ENCODE peak calls at places on chromosome 1, in four cellular contexts. One of them, this sample, is unnamed.

GRCh38 chr1:115768549-115768948 is at the start of gene CASQ2:
- DNase-seq in GM12878: no peak
- DNase-seq in K562: no peak
- DNase-seq in SK-N-SH: no peak
- DNase-seq in this sample: no peak

GRCh38 chr1:108692724-108693655 is 880 bp downstream of the PRPF38B start:
- DNase-seq in GM12878: peak; percentile 31
- DNase-seq in K562: peak; percentile 81
- DNase-seq in SK-N-SH: peak; percentile 61
- DNase-seq in this sample: no peak

GRCh38 chr1:159817276-159818041 is 9.2 kb upstream of the SLAMF8 start:
- DNase-seq in GM12878: no peak
- DNase-seq in K562: peak; percentile 57
- DNase-seq in SK-N-SH: no peak
- DNase-seq in this sample: no peak

GRCh38 chr1:41810446-41810845 is 108.3 kb downstream of the HIVEP3 start:
- DNase-seq in GM12878: no peak
- DNase-seq in K562: peak; percentile 47
- DNase-seq in SK-N-SH: no peak
- DNase-seq in this sample: peak; percentile 57

GRCh38 chr1:72435025-72435424 is 152.7 kb upstream of the NEGR1 start:
- DNase-seq in GM12878: no peak
- DNase-seq in K562: no peak
- DNase-seq in SK-N-SH: no peak
- DNase-seq in this sample: no peak

GRCh38 chr1:165632152-165632469 is 1.1 kb downstream of the MGST3 start:
- DNase-seq in GM12878: no peak
- DNase-seq in K562: no peak
- DNase-seq in SK-N-SH: no peak
- DNase-seq in this sample: peak; percentile 21

GRCh38 chr1:117359560-117360289 is 7.5 kb upstream of the MAN1A2 start:
- DNase-seq in GM12878: no peak
- DNase-seq in K562: no peak
- DNase-seq in SK-N-SH: peak; percentile 48
- DNase-seq in this sample: no peak

GRCh38 chr1:58390051-58390450 is 156.5 kb downstream of the OMA1 start:
- DNase-seq in GM12878: no peak
- DNase-seq in K562: no peak
- DNase-seq in SK-N-SH: no peak
- DNase-seq in this sample: no peak

GRCh38 chr1:85550784-85551516 is 29.6 kb upstream of the CCN1 start:
- DNase-seq in GM12878: no peak
- DNase-seq in K562: no peak
- DNase-seq in SK-N-SH: no peak
- DNase-seq in this sample: no peak

GRCh38 chr1:24416666-24417391 is 1.2 kb downstream of the NIPAL3 start:
- DNase-seq in GM12878: peak; percentile 34
- DNase-seq in K562: peak; percentile 92
- DNase-seq in SK-N-SH: no peak
- DNase-seq in this sample: no peak

GRCh38 chr1:30474818-30475200 is 248.6 kb downstream of the MATN1 start:
- DNase-seq in GM12878: no peak
- DNase-seq in K562: no peak
- DNase-seq in SK-N-SH: no peak
- DNase-seq in this sample: no peak

DNA sequence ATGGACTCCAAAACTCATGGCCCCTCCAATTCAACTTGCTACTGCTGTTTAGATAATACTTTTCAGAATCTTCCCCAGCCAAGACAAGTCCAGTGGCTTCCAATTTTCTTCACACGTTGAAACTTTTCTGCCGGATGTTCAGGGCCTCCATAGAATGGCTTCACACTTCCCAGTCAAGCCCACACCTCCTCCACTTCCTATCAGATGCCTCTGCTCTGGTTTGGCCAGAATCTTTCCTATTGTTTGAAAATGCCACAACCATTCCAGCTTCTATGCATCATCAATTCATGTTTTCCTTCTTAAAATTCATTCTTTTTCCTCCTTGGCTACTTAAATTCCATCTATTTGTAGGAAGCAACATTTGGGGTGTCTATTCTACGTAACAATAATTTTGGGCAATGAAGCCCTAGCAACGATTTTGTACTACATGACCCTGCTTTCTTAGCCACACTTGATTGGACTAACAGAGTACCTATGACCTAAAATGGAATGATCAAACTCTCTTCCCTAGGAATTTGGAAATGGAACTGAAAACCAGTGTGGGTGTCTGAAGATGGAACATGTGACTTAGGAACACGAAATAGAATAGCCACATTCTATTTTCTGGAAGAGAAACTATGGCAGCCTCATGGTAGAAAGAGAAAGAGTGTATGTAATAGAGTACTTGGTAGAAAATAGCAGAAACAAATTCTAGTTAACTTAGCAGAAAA is 74.1 kb upstream of the CNIH3 start:
- DNase-seq in GM12878: no peak
- DNase-seq in K562: no peak
- DNase-seq in SK-N-SH: no peak
- DNase-seq in this sample: no peak
- TF ChIP-seq USF1 in GM12878: no peak
- TF ChIP-seq USF1 in K562: no peak
- TF ChIP-seq USF1 in SK-N-SH: no peak
- TF ChIP-seq USF1 in this sample: no peak

DNA sequence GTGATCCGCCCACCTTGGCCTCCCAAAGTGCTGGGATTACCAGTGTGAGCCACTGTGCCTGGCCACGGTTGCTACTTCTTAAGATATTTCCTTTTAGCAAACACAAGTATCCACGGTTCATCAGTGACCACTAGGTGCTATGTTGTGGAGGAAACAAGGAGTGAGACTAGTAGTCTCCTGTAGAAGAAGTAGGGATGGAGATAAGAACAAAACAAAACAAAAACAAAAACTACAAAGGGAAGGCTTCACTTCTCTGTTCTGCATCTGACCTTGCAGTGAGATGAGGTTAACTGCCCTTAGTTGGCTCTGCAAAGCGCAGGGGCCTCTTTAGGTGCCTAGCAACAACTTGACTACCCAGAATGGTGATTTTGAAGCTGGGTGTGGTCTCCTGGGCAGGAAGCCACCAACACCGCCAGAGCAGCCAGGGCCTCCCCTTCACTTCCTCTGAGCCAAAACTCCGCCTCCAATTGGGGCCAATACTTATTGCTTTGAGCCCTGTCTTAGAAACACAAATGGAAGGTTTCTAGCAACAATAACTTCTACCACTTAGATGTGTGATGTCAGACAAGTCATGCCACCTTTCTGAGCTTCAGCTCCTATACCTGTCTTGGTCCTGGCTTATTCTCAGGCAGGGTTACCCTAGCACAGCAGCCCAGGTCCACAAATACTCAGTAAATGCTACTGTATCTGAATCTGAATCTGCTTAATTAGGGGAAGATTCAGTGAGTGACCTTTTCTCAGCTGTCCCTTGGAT is 12.7 kb upstream of the CDC42 start:
- DNase-seq in GM12878: peak; percentile 97
- DNase-seq in K562: peak; percentile 91
- DNase-seq in SK-N-SH: no peak
- DNase-seq in this sample: peak; percentile 29
- TF ChIP-seq USF1 in GM12878: no peak
- TF ChIP-seq USF1 in K562: no peak
- TF ChIP-seq USF1 in SK-N-SH: no peak
- TF ChIP-seq USF1 in this sample: no peak

GRCh38 chr1:53292690-53293089 is 35.2 kb downstream of the LRP8 start:
- DNase-seq in GM12878: peak; percentile 53
- DNase-seq in K562: no peak
- DNase-seq in SK-N-SH: no peak
- DNase-seq in this sample: no peak
- TF ChIP-seq USF1 in GM12878: no peak
- TF ChIP-seq USF1 in K562: no peak
- TF ChIP-seq USF1 in SK-N-SH: no peak
- TF ChIP-seq USF1 in this sample: no peak

DNA sequence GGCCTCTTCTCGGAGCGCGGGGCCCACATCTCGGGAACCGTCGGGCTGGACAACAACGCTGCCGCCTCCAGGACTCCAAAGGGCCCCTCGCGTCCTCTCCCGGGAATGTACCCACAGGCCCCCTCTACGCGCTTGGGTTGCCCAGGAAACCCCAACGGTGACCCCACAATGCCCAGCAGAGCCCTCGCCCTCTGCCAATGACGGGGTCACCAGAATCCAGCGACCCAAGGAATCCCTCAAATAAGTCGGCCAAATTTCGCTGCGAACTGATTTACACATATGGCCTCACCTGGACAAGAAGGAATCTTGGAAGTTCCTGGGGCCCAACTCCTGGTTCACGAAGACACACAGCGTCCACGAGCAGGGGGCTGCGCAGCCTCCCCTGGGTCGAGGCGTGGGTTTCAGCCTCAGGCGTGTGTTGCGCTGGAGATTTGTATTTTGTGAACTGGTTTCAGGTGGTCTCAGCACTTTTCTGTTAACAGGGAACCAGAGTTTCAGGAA is 78.1 kb downstream of the DESI2 start:
- DNase-seq in GM12878: no peak
- DNase-seq in K562: no peak
- DNase-seq in SK-N-SH: no peak
- DNase-seq in this sample: no peak
- TF ChIP-seq USF1 in GM12878: no peak
- TF ChIP-seq USF1 in K562: no peak
- TF ChIP-seq USF1 in SK-N-SH: no peak
- TF ChIP-seq USF1 in this sample: no peak